ENCODE peak calls at places on chromosome X, in six cellular contexts. F, E, X, N, R and P are unnamed samples.

GRCh38 chrX:15946783-15947550 is 92.4 kb upstream of the AP1S2 start:
- DNase-seq in F (no peak), E (no peak), X (no peak), N (no peak), R (no peak), P (peak)

GRCh38 chrX:104136241-104137019 is 20.4 kb downstream of the SLC25A53 start:
- DNase-seq in F (peak), E (peak), X (peak), N (peak), R (peak), P (peak)

GRCh38 chrX:22121161-22121560 is 89.0 kb downstream of the PHEX start:
- DNase-seq in F (no peak), E (no peak), X (no peak), N (no peak), R (no peak), P (no peak)

GRCh38 chrX:112800901-112801775 is 39.5 kb downstream of the AMOT start:
- DNase-seq in F (no peak), E (no peak), X (no peak), N (no peak), R (no peak), P (no peak)

GRCh38 chrX:29478336-29479069 is 736.9 kb upstream of the MAGEB2 start:
- DNase-seq in F (peak), E (peak), X (peak), N (peak), R (peak), P (peak)

GRCh38 chrX:74458738-74459137 is 37.4 kb downstream of the SLC16A2 start:
- DNase-seq in F (no peak), E (no peak), X (peak), N (no peak), R (no peak), P (peak)

GRCh38 chrX:132810964-132811712 is 147.3 kb downstream of the HS6ST2 start:
- DNase-seq in F (no peak), E (no peak), X (no peak), N (no peak), R (no peak), P (no peak)

GRCh38 chrX:39829965-39830364 is 267.8 kb downstream of the BCOR start:
- DNase-seq in F (no peak), E (no peak), X (no peak), N (no peak), R (no peak), P (no peak)

GRCh38 chrX:130105226-130105625 is 5.1 kb downstream of the ELF4 start:
- DNase-seq in F (no peak), E (no peak), X (no peak), N (no peak), R (no peak), P (no peak)

GRCh38 chrX:151870603-151871002 is 42.1 kb upstream of the MAGEA4 start:
- DNase-seq in F (peak), E (peak), X (peak), N (no peak), R (no peak), P (no peak)

GRCh38 chrX:49061916-49062315 is 3.1 kb downstream of the CCDC120 start:
- DNase-seq in F (no peak), E (no peak), X (no peak), N (no peak), R (no peak), P (no peak)

GRCh38 chrX:153568612-153569011 is 30.3 kb downstream of the CCNQ start:
- DNase-seq in F (peak), E (no peak), X (no peak), N (peak), R (no peak), P (no peak)

GRCh38 chrX:108186811-108187210 is 95.2 kb downstream of the ATG4A start:
- DNase-seq in F (peak), E (peak), X (peak), N (no peak), R (no peak), P (no peak)

GRCh38 chrX:52015794-52016193 is 53.2 kb downstream of the MAGED4B start:
- DNase-seq in F (no peak), E (no peak), X (no peak), N (no peak), R (no peak), P (no peak)

GRCh38 chrX:108000751-108001150 is 18.6 kb upstream of the TEX13B start:
- DNase-seq in F (no peak), E (no peak), X (no peak), N (no peak), R (no peak), P (peak)

GRCh38 chrX:95057341-95057740 is 1383.3 kb downstream of the FAM133A start:
- DNase-seq in F (no peak), E (no peak), X (no peak), N (no peak), R (no peak), P (no peak)

GRCh38 chrX:34629572-34629971 is 27.5 kb downstream of the TMEM47 start:
- DNase-seq in F (no peak), E (no peak), X (no peak), N (no peak), R (no peak), P (no peak)

GRCh38 chrX:109268340-109268739 is 213.5 kb downstream of the GUCY2F start:
- DNase-seq in F (no peak), E (no peak), X (no peak), N (no peak), R (no peak), P (no peak)

GRCh38 chrX:131728295-131729145 is 184.6 kb downstream of the OR13H1 start:
- DNase-seq in F (no peak), E (no peak), X (no peak), N (no peak), R (peak), P (no peak)

GRCh38 chrX:153517941-153518834 is 746 bp downstream of the ATP2B3 start:
- DNase-seq in F (no peak), E (no peak), X (no peak), N (no peak), R (no peak), P (no peak)

GRCh38 chrX:43328358-43328946 is 327.6 kb upstream of the MAOA start:
- DNase-seq in F (no peak), E (no peak), X (no peak), N (no peak), R (no peak), P (no peak)

GRCh38 chrX:122866527-122866926 is 317.6 kb upstream of the GRIA3 start:
- DNase-seq in F (no peak), E (no peak), X (peak), N (no peak), R (no peak), P (peak)

GRCh38 chrX:155263854-155264628 is at the start of gene RAB39B:
- DNase-seq in F (peak), E (peak), X (peak), N (no peak), R (peak), P (peak)

GRCh38 chrX:105331244-105331643 is 110.8 kb upstream of the TEX13A start:
- DNase-seq in F (no peak), E (no peak), X (no peak), N (no peak), R (no peak), P (no peak)

GRCh38 chrX:107324493-107325310 is 118.3 kb downstream of the DNAAF6 start:
- DNase-seq in F (peak), E (no peak), X (peak), N (peak), R (no peak), P (peak)

GRCh38 chrX:14051416-14051815 is 21.7 kb upstream of the GEMIN8 start:
- DNase-seq in F (no peak), E (no peak), X (no peak), N (no peak), R (no peak), P (no peak)

GRCh38 chrX:12672362-12673106 is 118.7 kb upstream of the PRPS2 start:
- DNase-seq in F (no peak), E (no peak), X (no peak), N (no peak), R (no peak), P (no peak)

GRCh38 chrX:40150503-40150902 is 52.7 kb upstream of the BCOR start:
- DNase-seq in F (no peak), E (no peak), X (no peak), N (no peak), R (no peak), P (peak)

GRCh38 chrX:37652589-37653271 is 32.9 kb upstream of the XK start:
- DNase-seq in F (no peak), E (no peak), X (no peak), N (peak), R (no peak), P (no peak)

GRCh38 chrX:149682956-149683947 is 28.6 kb upstream of the MAGEA11 start:
- DNase-seq in F (no peak), E (no peak), X (no peak), N (no peak), R (no peak), P (no peak)

GRCh38 chrX:74779175-74779574 is 146.1 kb downstream of the NEXMIF start:
- DNase-seq in F (no peak), E (no peak), X (no peak), N (no peak), R (no peak), P (no peak)

GRCh38 chrX:132815643-132816042 is 142.8 kb downstream of the HS6ST2 start:
- DNase-seq in F (no peak), E (no peak), X (no peak), N (no peak), R (no peak), P (no peak)

GRCh38 chrX:38365939-38366338 is 13.5 kb downstream of the OTC start:
- DNase-seq in F (no peak), E (no peak), X (no peak), N (no peak), R (no peak), P (peak)

GRCh38 chrX:37912286-37912685 is 64.9 kb upstream of the DYNLT3 start:
- DNase-seq in F (no peak), E (no peak), X (peak), N (no peak), R (no peak), P (peak)

DNA sequence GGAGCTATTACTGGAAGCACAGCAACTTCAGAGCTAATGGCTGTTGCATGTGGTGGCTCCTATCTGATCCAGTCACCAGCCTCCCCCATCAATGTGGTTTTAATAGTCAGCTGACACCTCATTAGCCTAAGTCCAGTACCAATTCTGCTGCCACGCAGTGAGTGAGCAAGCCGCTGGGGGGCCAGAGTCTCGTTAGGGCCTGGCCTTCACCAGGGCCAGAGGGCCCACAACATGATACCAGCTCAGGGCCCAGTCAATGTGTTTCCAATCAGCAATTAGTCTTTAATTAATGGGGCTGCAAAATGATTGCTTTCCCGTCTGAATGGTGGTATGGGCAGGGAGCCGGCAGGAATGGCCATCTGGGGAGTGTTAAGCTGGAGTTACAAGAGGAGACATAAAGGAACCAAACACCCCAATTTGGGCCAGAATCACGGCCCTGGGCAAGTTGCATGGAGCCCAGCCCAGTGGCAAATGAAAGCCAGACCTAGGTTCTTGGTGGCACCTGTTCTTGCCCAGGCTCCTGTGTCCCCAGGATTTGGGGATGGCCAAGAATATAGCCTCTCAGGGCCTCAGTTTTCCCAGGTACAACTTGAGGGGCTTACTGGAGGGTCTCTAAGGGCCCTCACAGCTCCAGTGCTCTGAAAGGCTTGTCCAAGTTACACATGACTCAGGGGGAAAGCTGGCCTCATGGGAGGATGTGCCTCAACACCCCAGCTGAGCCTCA is 119.2 kb downstream of the EFNB1 start:
- DNase-seq in F (no peak), E (no peak), X (no peak), N (no peak), R (no peak), P (peak)
- TF ChIP-seq MYC in F (no peak), E (no peak), X (no peak), N (no peak), R (no peak), P (no peak)

GRCh38 chrX:73215263-73215662 is 612 bp upstream of the NAP1L2 start:
- DNase-seq in F (no peak), E (no peak), X (no peak), N (no peak), R (no peak), P (no peak)
- TF ChIP-seq MYC in F (no peak), E (no peak), X (no peak), N (no peak), R (no peak), P (no peak)

GRCh38 chrX:80266287-80266686 is 154.0 kb upstream of the TENT5D start:
- DNase-seq in F (no peak), E (no peak), X (no peak), N (no peak), R (no peak), P (no peak)

GRCh38 chrX:80266979-80267378 is 153.3 kb upstream of the TENT5D start:
- DNase-seq in F (no peak), E (no peak), X (no peak), N (no peak), R (no peak), P (no peak)
- TF ChIP-seq MYC in F (no peak), E (no peak), X (no peak), N (no peak), R (no peak), P (no peak)

GRCh38 chrX:67732864-67733263 is 189.0 kb downstream of the AR start:
- DNase-seq in F (no peak), E (no peak), X (no peak), N (no peak), R (no peak), P (no peak)

DNA sequence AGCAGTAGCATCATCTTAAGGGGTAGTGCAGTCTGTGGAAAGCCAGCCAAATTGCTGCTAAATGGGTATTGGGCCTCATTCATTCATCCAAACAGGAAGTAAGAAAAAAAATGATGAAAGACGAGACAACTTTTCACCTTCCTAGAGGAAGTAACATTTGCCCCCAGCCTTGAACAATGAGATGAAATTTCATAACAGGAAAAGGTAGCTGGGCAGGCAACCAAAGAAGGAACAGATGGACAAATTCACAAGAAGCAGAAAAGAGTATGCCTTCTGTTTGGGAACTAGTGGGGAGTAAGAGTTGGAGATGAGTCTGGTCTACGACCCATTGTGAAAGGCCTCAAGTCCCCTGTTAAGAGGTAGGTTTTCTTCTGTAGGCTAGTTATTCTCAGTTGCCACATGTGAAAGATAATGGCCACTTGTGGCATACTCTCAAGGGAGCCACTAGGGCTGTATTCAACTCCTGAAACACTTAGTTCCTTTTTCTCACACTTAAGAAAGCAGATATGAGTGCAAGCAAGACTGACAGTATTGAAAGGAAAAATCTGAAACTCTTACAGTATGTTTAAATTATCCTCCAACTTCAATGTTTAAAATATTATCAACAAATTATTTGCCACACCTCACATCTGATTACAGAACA is 190.4 kb downstream of the AR start:
- DNase-seq in F (no peak), E (no peak), X (peak), N (no peak), R (no peak), P (peak)
- TF ChIP-seq MYC in F (no peak), E (no peak), X (no peak), N (no peak), R (no peak), P (no peak)

GRCh38 chrX:18994713-18995112 is 10.8 kb upstream of the PHKA2 start:
- DNase-seq in F (peak), E (peak), X (no peak), N (no peak), R (no peak), P (no peak)
- TF ChIP-seq MYC in F (no peak), E (no peak), X (no peak), N (no peak), R (no peak), P (no peak)

DNA sequence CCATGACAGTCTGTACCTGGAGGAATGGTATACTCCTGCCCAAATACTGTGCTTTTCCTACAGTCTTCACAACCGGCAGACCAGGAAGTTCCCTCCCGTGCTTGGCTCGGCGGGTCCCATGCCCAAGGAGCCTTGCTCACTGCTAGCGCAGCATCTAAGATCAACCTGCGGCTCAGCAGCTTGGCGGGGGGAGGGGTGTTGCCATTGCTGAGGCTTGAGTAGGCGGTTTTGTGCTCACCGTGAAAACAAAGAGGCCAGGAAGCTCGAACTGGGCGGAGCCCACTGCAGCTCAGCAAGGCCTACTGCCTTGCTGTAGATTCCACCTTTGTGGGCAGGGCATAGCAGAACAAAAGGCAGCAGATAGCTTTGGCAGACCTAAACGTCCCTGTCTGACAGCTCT is 152.7 kb downstream of the TEX11 start:
- DNase-seq in F (no peak), E (no peak), X (no peak), N (no peak), R (no peak), P (no peak)
- TF ChIP-seq MYC in F (no peak), E (no peak), X (no peak), N (no peak), R (no peak), P (no peak)

GRCh38 chrX:63350551-63350950 is 581 bp downstream of the SPIN4 start:
- DNase-seq in F (peak), E (peak), X (peak), N (peak), R (peak), P (peak)
- TF ChIP-seq MYC in F (no peak), E (no peak), X (no peak), N (no peak), R (no peak), P (peak)

GRCh38 chrX:140434347-140434746 is 70.5 kb downstream of the SOX3 start:
- DNase-seq in F (no peak), E (no peak), X (no peak), N (no peak), R (no peak), P (no peak)

GRCh38 chrX:140433582-140433981 is 71.3 kb downstream of the SOX3 start:
- DNase-seq in F (no peak), E (no peak), X (no peak), N (no peak), R (no peak), P (no peak)

GRCh38 chrX:140440891-140441290 is 64.0 kb downstream of the SOX3 start:
- DNase-seq in F (no peak), E (no peak), X (no peak), N (no peak), R (no peak), P (no peak)

DNA sequence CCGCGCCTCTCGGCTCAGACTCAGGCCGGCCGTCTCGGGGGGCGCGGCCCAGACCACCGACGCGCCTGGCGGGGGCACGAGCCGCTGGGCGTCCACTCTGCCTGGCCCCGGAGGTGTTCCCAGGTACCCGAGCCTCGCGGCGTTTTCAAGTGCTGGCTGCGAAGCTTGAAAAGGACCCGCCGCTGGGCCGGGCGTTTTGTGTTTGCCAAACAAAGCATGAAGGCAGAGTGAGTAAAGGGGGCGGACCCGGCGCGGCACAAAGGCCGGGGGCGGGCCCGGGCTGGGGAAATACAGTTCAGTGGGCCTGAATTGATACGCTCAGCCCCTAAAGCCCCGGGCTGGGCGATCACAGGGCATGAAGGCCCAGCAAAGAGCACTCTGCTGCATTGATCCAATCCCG is 65.4 kb downstream of the SOX3 start:
- DNase-seq in F (no peak), E (peak), X (no peak), N (no peak), R (no peak), P (no peak)
- TF ChIP-seq MYC in F (no peak), E (no peak), X (no peak), N (no peak), R (no peak), P (no peak)

DNA sequence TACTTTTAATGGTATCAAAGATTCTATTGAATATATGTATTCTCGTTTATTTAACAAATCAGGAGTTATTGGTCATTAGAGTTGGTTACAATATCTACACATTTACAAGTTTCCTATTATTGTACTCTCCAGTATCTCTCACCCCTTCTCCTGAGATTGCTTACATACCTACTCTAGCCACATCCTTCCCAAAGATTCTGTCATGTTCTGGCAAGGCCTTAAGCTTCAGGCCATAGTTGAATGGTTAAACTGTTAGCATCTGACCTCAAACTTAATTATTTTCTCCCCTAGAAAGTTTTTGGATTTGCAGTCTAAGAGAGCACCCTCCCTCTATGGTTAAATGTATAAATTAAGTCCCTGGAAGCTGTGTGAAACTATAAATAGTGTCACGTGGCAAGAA is 784.2 kb downstream of the GLUD2 start:
- DNase-seq in F (no peak), E (no peak), X (no peak), N (no peak), R (no peak), P (no peak)
- TF ChIP-seq MYC in F (no peak), E (no peak), X (no peak), N (no peak), R (no peak), P (no peak)